ENCODE peak calls at places on chromosomes 4 and X, in five cellular contexts. X is AG10803, O is esophagus squamous epithelium, C is T-helper 2 cell, Y is OCI-M1. D is an unnamed sample.

GRCh38 chrX:45598841-45599240 is 398.2 kb upstream of the DIPK2B start:
- DNase-seq in Y (no peak), O (no peak), X (peak), C (no peak), D (no peak)

GRCh38 chr4:113882668-113883067 is 96.8 kb downstream of the ARSJ start:
- DNase-seq in O (no peak), C (no peak), Y (peak), X (no peak), D (no peak)

GRCh38 chrX:1484638-1485019 is 31.9 kb upstream of the ASMTL start:
- DNase-seq in X (no peak), C (no peak), Y (no peak), O (no peak), D (no peak)

GRCh38 chr4:75434105-75434504 is 80.1 kb downstream of the RCHY1 start:
- DNase-seq in X (no peak), O (no peak), C (no peak), Y (no peak), D (no peak)

GRCh38 chr4:169236901-169237626 is 33.7 kb downstream of the SH3RF1 start:
- DNase-seq in Y (no peak), O (no peak), X (no peak), C (no peak), D (peak)

GRCh38 chr4:82998898-82999297 is 11.7 kb downstream of the LIN54 start:
- DNase-seq in O (no peak), X (no peak), Y (no peak), C (no peak), D (no peak)

GRCh38 chr4:15479089-15479912 is 9.6 kb downstream of the CC2D2A start:
- DNase-seq in Y (peak), C (no peak), O (no peak), X (peak), D (peak)

GRCh38 chrX:120794525-120794975 is 81.1 kb downstream of the CT47B1 start:
- DNase-seq in O (no peak), X (no peak), Y (no peak), C (no peak), D (peak)

GRCh38 chr4:21046121-21046520 is 345.9 kb downstream of the PACRGL start:
- DNase-seq in O (no peak), Y (no peak), X (peak), C (no peak), D (peak)

GRCh38 chr4:108466936-108467902 is 153.2 kb upstream of the RPL34 start:
- DNase-seq in O (no peak), C (no peak), X (peak), Y (peak), D (peak)

GRCh38 chrX:74506310-74507115 is 85.2 kb downstream of the SLC16A2 start:
- DNase-seq in Y (no peak), C (no peak), O (no peak), X (no peak), D (peak)

GRCh38 chrX:70219938-70220764 is 14.3 kb upstream of the AWAT1 start:
- DNase-seq in X (peak), C (no peak), Y (no peak), O (no peak), D (peak)

GRCh38 chr4:23097251-23097650 is 404.5 kb downstream of the GBA3 start:
- DNase-seq in X (peak), O (no peak), C (no peak), Y (no peak), D (peak)

GRCh38 chrX:44884944-44885343 is 12.0 kb downstream of the KDM6A start:
- DNase-seq in Y (no peak), O (no peak), C (no peak), X (no peak), D (no peak)

GRCh38 chr4:113574636-113575103 is 186.9 kb downstream of the CAMK2D start:
- DNase-seq in O (no peak), X (peak), Y (peak), C (no peak), D (peak)

GRCh38 chrX:24245201-24245600 is 68.7 kb downstream of the SUPT20HL2 start:
- DNase-seq in Y (no peak), C (no peak), O (peak), X (peak), D (peak)

GRCh38 chr4:145804134-145804533 is 124.2 kb downstream of the C4orf51 start:
- DNase-seq in O (no peak), Y (peak), C (no peak), X (peak), D (peak)

GRCh38 chr4:93828332-93828829 is at the start of gene ATOH1:
- DNase-seq in O (no peak), Y (peak), C (no peak), X (no peak), D (no peak)

GRCh38 chr4:108135549-108136209 is 33.1 kb downstream of the LEF1 start:
- DNase-seq in Y (no peak), C (no peak), O (no peak), X (no peak), D (no peak)

GRCh38 chr4:134865675-134866074 is 664.1 kb upstream of the PABPC4L start:
- DNase-seq in O (no peak), Y (no peak), C (no peak), X (no peak), D (no peak)

GRCh38 chrX:142251202-142251601 is 46.1 kb upstream of the MAGEC2 start:
- DNase-seq in C (no peak), Y (no peak), X (no peak), O (no peak), D (no peak)

GRCh38 chr4:85672116-85672515 is 197.2 kb downstream of the ARHGAP24 start:
- DNase-seq in O (no peak), C (no peak), X (peak), Y (no peak), D (no peak)

GRCh38 chrX:123869488-123869887 is 9.6 kb downstream of the XIAP start:
- DNase-seq in C (no peak), O (no peak), Y (peak), X (no peak), D (peak)

GRCh38 chr4:79083406-79084010 is 144.3 kb upstream of the PAQR3 start:
- DNase-seq in O (no peak), X (no peak), C (no peak), Y (no peak), D (no peak)

GRCh38 chr4:71389149-71389840 is 50.5 kb downstream of the SLC4A4 start:
- DNase-seq in C (no peak), O (no peak), X (peak), Y (no peak), D (no peak)

D was measured in NCI-H226.